ENCODE peak calls at places on chromosomes 2 and 18, in eight cellular contexts. D, U, P, G, M, E, A and T are unnamed samples.

GRCh38 chr2:70974592-70974991 is 3.8 kb upstream of the ANKRD53 start:
- ATAC-seq in M (no peak), A (no peak), D (no peak), E (no peak), G (no peak), P (no peak), U (no peak), T (no peak)

GRCh38 chr18:48963555-48964480 is 13.1 kb upstream of the SMAD7 start:
- ATAC-seq in A (no peak), P (peak), E (no peak), M (no peak), G (peak), D (no peak), U (peak), T (no peak)

GRCh38 chr18:78873916-78874505 is 105.6 kb upstream of the SALL3 start:
- ATAC-seq in G (no peak), P (no peak), A (no peak), D (no peak), E (no peak), U (no peak), M (no peak), T (no peak)

GRCh38 chr2:126898636-126899035 is at the start of gene TEX51:
- ATAC-seq in U (no peak), P (no peak), E (no peak), A (peak), D (no peak), M (no peak), G (no peak), T (no peak)

GRCh38 chr18:46759885-46760284 is 3.0 kb upstream of the ST8SIA5 start:
- ATAC-seq in P (no peak), D (no peak), G (no peak), E (no peak), A (peak), U (no peak), M (no peak), T (no peak)

GRCh38 chr2:224925066-224925821 is 117.0 kb downstream of the DOCK10 start:
- ATAC-seq in G (no peak), M (no peak), P (no peak), E (no peak), U (no peak), D (no peak), A (no peak), T (no peak)

GRCh38 chr2:239259603-239260298 is 141.1 kb downstream of the HDAC4 start:
- ATAC-seq in A (peak), D (peak), G (peak), E (peak), P (peak), U (no peak), M (peak), T (no peak)

GRCh38 chr2:210177769-210178168 is 6.6 kb upstream of the KANSL1L start:
- ATAC-seq in E (no peak), M (no peak), P (no peak), G (no peak), D (no peak), U (no peak), A (no peak), T (no peak)

GRCh38 chr2:230829959-230830358 is 34.8 kb upstream of the ITM2C start:
- ATAC-seq in A (no peak), M (no peak), D (no peak), E (no peak), P (no peak), G (no peak), U (no peak), T (no peak)

GRCh38 chr2:54048117-54048785 is 67.2 kb upstream of the ACYP2 start:
- ATAC-seq in M (peak), G (peak), P (peak), E (peak), D (peak), U (no peak), A (no peak), T (no peak)

GRCh38 chr2:205731521-205731965 is 49.2 kb downstream of the NRP2 start:
- ATAC-seq in P (no peak), D (no peak), G (no peak), M (no peak), E (no peak), A (no peak), U (no peak), T (no peak)

GRCh38 chr2:223109341-223109740 is 57.4 kb downstream of the KCNE4 start:
- ATAC-seq in D (no peak), M (no peak), E (no peak), P (no peak), U (no peak), A (no peak), G (no peak), T (no peak)

GRCh38 chr2:204544961-204545860 is at the start of gene PARD3B:
- ATAC-seq in E (peak), U (peak), D (peak), M (peak), P (peak), G (peak), A (peak), T (peak)

GRCh38 chr18:34483198-34483597 is 226.9 kb upstream of the DTNA start:
- ATAC-seq in D (no peak), A (no peak), M (no peak), G (no peak), P (no peak), U (no peak), E (no peak), T (no peak)

GRCh38 chr2:138676654-138677053 is 103.5 kb downstream of the NXPH2 start:
- ATAC-seq in D (no peak), P (no peak), E (no peak), M (no peak), G (no peak), U (no peak), A (no peak), T (peak)

GRCh38 chr2:237967463-237967871 is 653 bp downstream of the UBE2F start:
- ATAC-seq in P (peak), G (peak), E (no peak), A (peak), M (no peak), U (no peak), D (no peak), T (peak)

GRCh38 chr2:189347540-189347939 is 93.7 kb upstream of the WDR75 start:
- ATAC-seq in P (peak), M (peak), A (peak), U (peak), E (peak), G (peak), D (peak), T (peak)